ENCODE peak calls at places on chromosomes 4 and X, in five cellular contexts. D is HCT116; G is CD4-positive, alpha-beta memory T cell; Z is smooth muscle cell of the brain vasculature; X is cardiac muscle cell. R is an unnamed sample.

GRCh38 chr4:111632752-111633151 is 512.5 kb upstream of the FAM241A start:
- DNase-seq in D (no peak), G (no peak), Z (no peak), X (no peak), R (no peak)

GRCh38 chrX:136147966-136148365 is 633 bp downstream of the FHL1 start:
- DNase-seq in D (no peak), G (no peak), Z (no peak), X (no peak), R (no peak)

GRCh38 chr4:71752383-71753042 is 31.4 kb downstream of the GC start:
- DNase-seq in D (no peak), G (no peak), Z (no peak), X (no peak), R (no peak)

GRCh38 chrX:16444353-16444752 is 205.6 kb upstream of the S100G start:
- DNase-seq in D (no peak), G (no peak), Z (no peak), X (no peak), R (peak)

GRCh38 chr4:123987408-123987807 is 590.8 kb downstream of the SPRY1 start:
- DNase-seq in D (no peak), G (no peak), Z (no peak), X (no peak), R (no peak)

GRCh38 chrX:130155564-130155963 is 10.1 kb downstream of the AIFM1 start:
- DNase-seq in D (no peak), G (no peak), Z (no peak), X (no peak), R (no peak)

GRCh38 chr4:65698631-65699030 is 28.3 kb upstream of the EPHA5 start:
- DNase-seq in D (no peak), G (no peak), Z (no peak), X (no peak), R (no peak)

GRCh38 chr4:156190606-156191005 is 236.9 kb upstream of the CTSO start:
- DNase-seq in D (no peak), G (no peak), Z (no peak), X (no peak), R (no peak)

GRCh38 chr4:95732061-95732460 is 107.8 kb upstream of the PDHA2 start:
- DNase-seq in D (no peak), G (no peak), Z (no peak), X (no peak), R (no peak)

GRCh38 chrX:38260231-38260630 is 39.6 kb upstream of the SRPX start:
- DNase-seq in D (peak), G (no peak), Z (no peak), X (peak), R (peak)

GRCh38 chrX:110432831-110433230 is 74.2 kb downstream of the RTL9 start:
- DNase-seq in D (no peak), G (no peak), Z (no peak), X (peak), R (no peak)

GRCh38 chr4:44070843-44071242 is 377.8 kb downstream of the KCTD8 start:
- DNase-seq in D (no peak), G (no peak), Z (no peak), X (no peak), R (no peak)

GRCh38 chr4:41072021-41072777 is 142.1 kb downstream of the APBB2 start:
- DNase-seq in D (no peak), G (no peak), Z (no peak), X (no peak), R (no peak)

GRCh38 chr4:61500883-61501282 is 300.8 kb downstream of the ADGRL3 start:
- DNase-seq in D (no peak), G (no peak), Z (no peak), X (no peak), R (no peak)

GRCh38 chrX:79107891-79108718 is 36.4 kb upstream of the GPR174 start:
- DNase-seq in D (no peak), G (peak), Z (no peak), X (no peak), R (no peak)

GRCh38 chr4:170400346-170400745 is 310.6 kb upstream of the AADAT start:
- DNase-seq in D (no peak), G (no peak), Z (no peak), X (no peak), R (no peak)

GRCh38 chrX:1493877-1494510 is 41.3 kb upstream of the ASMTL start:
- DNase-seq in D (no peak), G (no peak), Z (no peak), X (no peak), R (no peak)

GRCh38 chr4:11487876-11488545 is 59.3 kb upstream of the HS3ST1 start:
- DNase-seq in D (no peak), G (no peak), Z (no peak), X (no peak), R (no peak)

GRCh38 chr4:149708513-149709175 is 107.0 kb downstream of the IQCM start:
- DNase-seq in D (peak), G (no peak), Z (no peak), X (no peak), R (no peak)

GRCh38 chrX:110287605-110288004 is 30.3 kb downstream of the AMMECR1 start:
- DNase-seq in D (no peak), G (no peak), Z (no peak), X (no peak), R (no peak)

GRCh38 chrX:13179100-13179499 is 134.7 kb upstream of the FAM9C start:
- DNase-seq in D (no peak), G (no peak), Z (no peak), X (no peak), R (no peak)

GRCh38 chrX:9308426-9308825 is 156.4 kb upstream of the TBL1X start:
- DNase-seq in D (no peak), G (no peak), Z (no peak), X (no peak), R (no peak)

GRCh38 chr4:177660223-177660622 is 218.0 kb upstream of the AGA start:
- DNase-seq in D (no peak), G (no peak), Z (no peak), X (no peak), R (no peak)

GRCh38 chr4:37793562-37793961 is 32.9 kb upstream of the PGM2 start:
- DNase-seq in D (no peak), G (peak), Z (no peak), X (peak), R (no peak)

GRCh38 chrX:122187065-122187464 is 997.0 kb upstream of the GRIA3 start:
- DNase-seq in D (no peak), G (no peak), Z (no peak), X (no peak), R (no peak)

GRCh38 chr4:148061795-148062194 is 329.9 kb downstream of the ARHGAP10 start:
- DNase-seq in D (no peak), G (no peak), Z (no peak), X (no peak), R (no peak)

GRCh38 chr4:138445098-138445497 is 202.9 kb upstream of the SLC7A11 start:
- DNase-seq in D (no peak), G (no peak), Z (no peak), X (no peak), R (no peak)